ENCODE peak calls at places on chromosomes 1 and 21, in ten cellular contexts. B is lung, F is A673, O is left lung, Z is ovary, H is body of pancreas, I is GM12878, U is pancreas, S is uterus, K is thoracic aorta. P is an unnamed sample.

GRCh38 chr1:39214998-39215873 is 10.7 kb downstream of the MACF1 start:
- DNase-seq in B (no peak), F (no peak), O (no peak), Z (no peak), H (no peak), I (peak; percentile 79), U (no peak), S (no peak), K (no peak), P (no peak)

GRCh38 chr21:36321325-36322082 is 1.5 kb downstream of the MORC3 start:
- DNase-seq in B (no peak), F (peak; percentile 29), O (no peak), Z (no peak), H (peak; percentile 41), I (no peak), U (no peak), S (no peak), K (no peak), P (peak; percentile 18)

GRCh38 chr1:234270103-234270502 is 103.2 kb upstream of the COA6 start:
- DNase-seq in B (no peak), F (no peak), O (no peak), Z (no peak), H (no peak), I (no peak), U (no peak), S (no peak), K (no peak), P (no peak)

GRCh38 chr1:162036156-162036555 is 12.5 kb upstream of the OLFML2B start:
- DNase-seq in B (no peak), F (no peak), O (no peak), Z (no peak), H (no peak), I (no peak), U (no peak), S (no peak), K (no peak), P (no peak)

GRCh38 chr1:204072951-204073836 is at the start of gene SOX13:
- DNase-seq in B (peak; percentile 87), F (peak; percentile 87), O (peak; percentile 91), Z (peak; percentile 87), H (peak; percentile 89), I (no peak), U (peak; percentile 94), S (peak; percentile 94), K (no peak), P (peak; percentile 94)

GRCh38 chr1:103074224-103074623 is 34.1 kb downstream of the COL11A1 start:
- DNase-seq in B (no peak), F (no peak), O (no peak), Z (no peak), H (no peak), I (no peak), U (no peak), S (no peak), K (no peak), P (no peak)

GRCh38 chr1:65572701-65573421 is 152.4 kb downstream of the LEPR start:
- DNase-seq in B (no peak), F (no peak), O (no peak), Z (no peak), H (no peak), I (no peak), U (no peak), S (no peak), K (no peak), P (no peak)

GRCh38 chr1:209692745-209693504 is 11.7 kb upstream of the HSD11B1 start:
- DNase-seq in B (peak; percentile 71), F (peak; percentile 95), O (peak; percentile 45), Z (peak; percentile 91), H (peak; percentile 74), I (peak; percentile 34), U (no peak), S (peak; percentile 74), K (no peak), P (peak; percentile 90)

GRCh38 chr1:58156124-58156468 is 390.4 kb downstream of the OMA1 start:
- DNase-seq in B (no peak), F (no peak), O (no peak), Z (no peak), H (no peak), I (peak; percentile 9), U (no peak), S (no peak), K (no peak), P (no peak)

GRCh38 chr1:171107257-171107940 is 16.7 kb downstream of the FMO3 start:
- DNase-seq in B (no peak), F (no peak), O (no peak), Z (no peak), H (no peak), I (no peak), U (no peak), S (no peak), K (no peak), P (no peak)

GRCh38 chr1:171110485-171111340 is 20.0 kb downstream of the FMO3 start:
- DNase-seq in B (no peak), F (peak; percentile 16), O (no peak), Z (no peak), H (no peak), I (no peak), U (no peak), S (no peak), K (no peak), P (no peak)

GRCh38 chr1:171113377-171113776 is 22.7 kb downstream of the FMO3 start:
- DNase-seq in B (no peak), F (no peak), O (no peak), Z (no peak), H (no peak), I (no peak), U (no peak), S (no peak), K (no peak), P (no peak)

GRCh38 chr1:171103862-171104261 is 13.2 kb downstream of the FMO3 start:
- DNase-seq in B (no peak), F (no peak), O (no peak), Z (no peak), H (no peak), I (no peak), U (no peak), S (no peak), K (no peak), P (no peak)

DNA sequence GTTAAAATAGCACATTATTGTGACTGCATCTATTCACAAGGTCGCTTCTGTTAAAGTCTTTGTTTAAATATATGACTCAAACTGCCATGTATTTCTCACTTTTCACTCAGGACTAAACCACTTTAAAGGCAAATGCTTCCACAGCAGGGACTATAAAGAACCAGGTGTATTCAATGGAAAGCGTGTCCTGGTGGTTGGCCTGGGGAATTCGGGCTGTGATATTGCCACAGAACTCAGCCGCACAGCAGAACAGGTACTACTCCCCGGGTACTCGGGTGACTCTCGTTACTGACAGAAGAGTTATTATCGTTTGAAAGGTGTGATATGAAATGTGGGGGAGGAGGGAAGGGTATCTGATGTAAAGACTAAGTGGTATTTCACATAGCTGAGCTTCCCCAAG is 17.3 kb downstream of the FMO3 start:
- DNase-seq in B (no peak), F (no peak), O (no peak), Z (no peak), H (no peak), I (no peak), U (no peak), S (no peak), K (no peak), P (no peak)
- H3K27ac ChIP-seq in B (no peak overlapping the region), F (no peak overlapping the region), O (no peak overlapping the region), Z (no peak overlapping the region), H (no peak overlapping the region), I (no peak overlapping the region), U (no peak overlapping the region), S (no peak overlapping the region), K (peak overlapping the region; percentile 20), P (no peak overlapping the region)

GRCh38 chr1:150560986-150561829 is 12.0 kb downstream of the ADAMTSL4 start:
- DNase-seq in B (peak; percentile 95), F (peak; percentile 95), O (peak; percentile 96), Z (peak; percentile 95), H (peak; percentile 98), I (no peak), U (peak; percentile 97), S (peak; percentile 98), K (peak; percentile 75), P (peak; percentile 93)
- TF ChIP-seq CTCF in B (peak; percentile 72), F (peak; percentile 88), O (peak; percentile 79), Z (peak; percentile 85), H (peak; percentile 93), I (peak; percentile 97), U (peak; percentile 73), S (peak; percentile 90), K (peak; percentile 83), P (peak; percentile 85)

GRCh38 chr1:229624906-229625871 is 733 bp downstream of the TAF5L start:
- DNase-seq in B (peak; percentile 59), F (peak; percentile 55), O (peak; percentile 90), Z (no peak), H (peak; percentile 69), I (no peak), U (peak; percentile 88), S (peak; percentile 28), K (no peak), P (peak; percentile 49)

GRCh38 chr1:229624521-229624905 is 1.4 kb downstream of the TAF5L start:
- DNase-seq in B (no peak), F (no peak), O (no peak), Z (no peak), H (no peak), I (no peak), U (no peak), S (no peak), K (no peak), P (no peak)

GRCh38 chr1:229623838-229624237 is 2.1 kb downstream of the TAF5L start:
- DNase-seq in B (no peak), F (no peak), O (no peak), Z (no peak), H (no peak), I (no peak), U (no peak), S (no peak), K (no peak), P (no peak)

GRCh38 chr1:229621663-229622062 is 4.3 kb downstream of the TAF5L start:
- DNase-seq in B (no peak), F (no peak), O (no peak), Z (no peak), H (no peak), I (no peak), U (no peak), S (no peak), K (no peak), P (no peak)

GRCh38 chr1:229623225-229623624 is 2.7 kb downstream of the TAF5L start:
- DNase-seq in B (no peak), F (no peak), O (no peak), Z (no peak), H (no peak), I (no peak), U (no peak), S (no peak), K (no peak), P (no peak)
- H3K27ac ChIP-seq in B (no peak overlapping the region), F (no peak overlapping the region), O (no peak overlapping the region), Z (no peak overlapping the region), H (no peak overlapping the region), I (no peak overlapping the region), U (no peak overlapping the region), S (no peak overlapping the region), K (no peak overlapping the region), P (no peak overlapping the region)

DNA sequence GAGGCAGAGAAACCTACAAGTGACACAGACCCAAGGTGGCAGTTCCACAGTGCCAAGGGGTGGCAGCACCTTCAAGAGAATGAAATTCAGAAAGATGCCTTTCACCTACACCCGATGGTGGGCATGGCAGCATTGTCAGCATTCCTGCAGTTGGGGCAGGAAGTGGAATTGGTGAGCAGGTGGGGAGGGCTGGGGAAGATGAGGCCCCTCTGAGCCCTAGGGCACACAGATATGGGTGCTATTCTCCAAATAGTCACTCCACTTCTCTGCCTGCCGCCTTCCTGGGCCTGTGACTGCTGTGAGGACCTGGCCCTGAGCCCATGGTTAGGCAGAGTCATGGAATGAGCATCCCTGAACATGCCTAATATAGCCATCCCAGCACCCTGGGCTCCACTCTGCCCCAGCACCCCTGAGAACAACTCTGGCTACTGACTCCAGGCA is 8.3 kb downstream of the SHISA4 start:
- DNase-seq in B (no peak), F (no peak), O (no peak), Z (no peak), H (no peak), I (no peak), U (no peak), S (peak; percentile 83), K (peak; percentile 72), P (peak; percentile 29)
- TF ChIP-seq CTCF in B (no peak), F (no peak), O (no peak), Z (no peak), H (no peak), I (peak; percentile 8), U (no peak), S (peak; percentile 7), K (no peak), P (no peak)

P was measured in cardiac muscle cell.